ENCODE peak calls at places on chromosomes 5 and 9, in ten cellular contexts. One of them, this sample, is unnamed.

GRCh38 chr9:130321539-130321938 is 56.0 kb downstream of the HMCN2 start:
- DNase-seq in activated naive CD8-positive, alpha-beta T cell treated with anti-CD3 and anti-CD28 coated beads, Interleukin-2, amount 10 ng/mL, durations not matched to agents 7 days and 5 days: no peak
- DNase-seq in fibroblast of mammary gland: no peak
- DNase-seq in GM18507: no peak
- DNase-seq in posterior vena cava: no peak
- DNase-seq in fibroblast of lung: no peak
- DNase-seq in endothelial cell of umbilical vein: no peak
- DNase-seq in NCI-H460: no peak
- DNase-seq in naive thymus-derived CD4-positive, alpha-beta T cell: no peak
- DNase-seq in activated T-helper 2 cell treated with anti-CD3 and anti-CD28 coated beads, Interferon-gamma antibody, Interleukin-2, Interleukin-4, amounts not matched to agents 10 μg/mL and 5 μg/mL and 100 μg/mL, durations not matched to agents 14 hours and 24 hours and 36 hours: no peak
- DNase-seq in this sample: no peak

GRCh38 chr5:132417010-132417439 is 47.5 kb downstream of the SLC22A5 start:
- DNase-seq in posterior vena cava: no peak
- DNase-seq in endothelial cell of umbilical vein: no peak
- DNase-seq in GM18507: no peak
- DNase-seq in fibroblast of mammary gland: peak; percentile 59
- DNase-seq in naive thymus-derived CD4-positive, alpha-beta T cell: no peak
- DNase-seq in activated naive CD8-positive, alpha-beta T cell treated with anti-CD3 and anti-CD28 coated beads, Interleukin-2, amount 10 ng/mL, durations not matched to agents 7 days and 5 days: no peak
- DNase-seq in NCI-H460: no peak
- DNase-seq in fibroblast of lung: no peak
- DNase-seq in activated T-helper 2 cell treated with anti-CD3 and anti-CD28 coated beads, Interferon-gamma antibody, Interleukin-2, Interleukin-4, amounts not matched to agents 10 μg/mL and 5 μg/mL and 100 μg/mL, durations not matched to agents 14 hours and 24 hours and 36 hours: no peak
- DNase-seq in this sample: no peak

GRCh38 chr9:79026311-79026710 is 545.5 kb upstream of the TLE4 start:
- DNase-seq in naive thymus-derived CD4-positive, alpha-beta T cell: no peak
- DNase-seq in fibroblast of mammary gland: no peak
- DNase-seq in posterior vena cava: no peak
- DNase-seq in NCI-H460: no peak
- DNase-seq in activated T-helper 2 cell treated with anti-CD3 and anti-CD28 coated beads, Interferon-gamma antibody, Interleukin-2, Interleukin-4, amounts not matched to agents 10 μg/mL and 5 μg/mL and 100 μg/mL, durations not matched to agents 14 hours and 24 hours and 36 hours: no peak
- DNase-seq in endothelial cell of umbilical vein: peak; percentile 2
- DNase-seq in activated naive CD8-positive, alpha-beta T cell treated with anti-CD3 and anti-CD28 coated beads, Interleukin-2, amount 10 ng/mL, durations not matched to agents 7 days and 5 days: no peak
- DNase-seq in fibroblast of lung: peak; percentile 34
- DNase-seq in GM18507: no peak
- DNase-seq in this sample: no peak

GRCh38 chr5:7436521-7436920 is 40.6 kb downstream of the ADCY2 start:
- DNase-seq in fibroblast of lung: no peak
- DNase-seq in GM18507: no peak
- DNase-seq in endothelial cell of umbilical vein: no peak
- DNase-seq in fibroblast of mammary gland: no peak
- DNase-seq in activated T-helper 2 cell treated with anti-CD3 and anti-CD28 coated beads, Interferon-gamma antibody, Interleukin-2, Interleukin-4, amounts not matched to agents 10 μg/mL and 5 μg/mL and 100 μg/mL, durations not matched to agents 14 hours and 24 hours and 36 hours: no peak
- DNase-seq in NCI-H460: no peak
- DNase-seq in activated naive CD8-positive, alpha-beta T cell treated with anti-CD3 and anti-CD28 coated beads, Interleukin-2, amount 10 ng/mL, durations not matched to agents 7 days and 5 days: no peak
- DNase-seq in posterior vena cava: no peak
- DNase-seq in naive thymus-derived CD4-positive, alpha-beta T cell: no peak
- DNase-seq in this sample: no peak

GRCh38 chr9:133978226-133979123 is 13.6 kb downstream of the VAV2 start:
- DNase-seq in activated naive CD8-positive, alpha-beta T cell treated with anti-CD3 and anti-CD28 coated beads, Interleukin-2, amount 10 ng/mL, durations not matched to agents 7 days and 5 days: no peak
- DNase-seq in fibroblast of mammary gland: no peak
- DNase-seq in endothelial cell of umbilical vein: no peak
- DNase-seq in GM18507: no peak
- DNase-seq in fibroblast of lung: no peak
- DNase-seq in activated T-helper 2 cell treated with anti-CD3 and anti-CD28 coated beads, Interferon-gamma antibody, Interleukin-2, Interleukin-4, amounts not matched to agents 10 μg/mL and 5 μg/mL and 100 μg/mL, durations not matched to agents 14 hours and 24 hours and 36 hours: no peak
- DNase-seq in NCI-H460: no peak
- DNase-seq in posterior vena cava: no peak
- DNase-seq in naive thymus-derived CD4-positive, alpha-beta T cell: no peak
- DNase-seq in this sample: peak; percentile 10

GRCh38 chr5:112681481-112681908 is 56.2 kb upstream of the APC start:
- DNase-seq in fibroblast of lung: peak; percentile 82
- DNase-seq in fibroblast of mammary gland: no peak
- DNase-seq in activated naive CD8-positive, alpha-beta T cell treated with anti-CD3 and anti-CD28 coated beads, Interleukin-2, amount 10 ng/mL, durations not matched to agents 7 days and 5 days: no peak
- DNase-seq in NCI-H460: no peak
- DNase-seq in posterior vena cava: no peak
- DNase-seq in naive thymus-derived CD4-positive, alpha-beta T cell: no peak
- DNase-seq in endothelial cell of umbilical vein: no peak
- DNase-seq in GM18507: no peak
- DNase-seq in activated T-helper 2 cell treated with anti-CD3 and anti-CD28 coated beads, Interferon-gamma antibody, Interleukin-2, Interleukin-4, amounts not matched to agents 10 μg/mL and 5 μg/mL and 100 μg/mL, durations not matched to agents 14 hours and 24 hours and 36 hours: no peak
- DNase-seq in this sample: no peak

GRCh38 chr9:27457445-27457844 is 66.6 kb upstream of the IFNK start:
- DNase-seq in activated naive CD8-positive, alpha-beta T cell treated with anti-CD3 and anti-CD28 coated beads, Interleukin-2, amount 10 ng/mL, durations not matched to agents 7 days and 5 days: no peak
- DNase-seq in endothelial cell of umbilical vein: no peak
- DNase-seq in activated T-helper 2 cell treated with anti-CD3 and anti-CD28 coated beads, Interferon-gamma antibody, Interleukin-2, Interleukin-4, amounts not matched to agents 10 μg/mL and 5 μg/mL and 100 μg/mL, durations not matched to agents 14 hours and 24 hours and 36 hours: no peak
- DNase-seq in fibroblast of mammary gland: no peak
- DNase-seq in naive thymus-derived CD4-positive, alpha-beta T cell: no peak
- DNase-seq in fibroblast of lung: no peak
- DNase-seq in GM18507: no peak
- DNase-seq in NCI-H460: no peak
- DNase-seq in posterior vena cava: no peak
- DNase-seq in this sample: no peak

GRCh38 chr9:126973651-126974529 is 59.3 kb downstream of the RALGPS1 start:
- DNase-seq in naive thymus-derived CD4-positive, alpha-beta T cell: no peak
- DNase-seq in posterior vena cava: no peak
- DNase-seq in fibroblast of mammary gland: no peak
- DNase-seq in NCI-H460: no peak
- DNase-seq in GM18507: no peak
- DNase-seq in endothelial cell of umbilical vein: no peak
- DNase-seq in fibroblast of lung: no peak
- DNase-seq in activated T-helper 2 cell treated with anti-CD3 and anti-CD28 coated beads, Interferon-gamma antibody, Interleukin-2, Interleukin-4, amounts not matched to agents 10 μg/mL and 5 μg/mL and 100 μg/mL, durations not matched to agents 14 hours and 24 hours and 36 hours: no peak
- DNase-seq in activated naive CD8-positive, alpha-beta T cell treated with anti-CD3 and anti-CD28 coated beads, Interleukin-2, amount 10 ng/mL, durations not matched to agents 7 days and 5 days: no peak
- DNase-seq in this sample: no peak

GRCh38 chr9:104094534-104095020 is 468 bp downstream of the SMC2 start:
- DNase-seq in GM18507: no peak
- DNase-seq in endothelial cell of umbilical vein: no peak
- DNase-seq in activated naive CD8-positive, alpha-beta T cell treated with anti-CD3 and anti-CD28 coated beads, Interleukin-2, amount 10 ng/mL, durations not matched to agents 7 days and 5 days: no peak
- DNase-seq in NCI-H460: no peak
- DNase-seq in activated T-helper 2 cell treated with anti-CD3 and anti-CD28 coated beads, Interferon-gamma antibody, Interleukin-2, Interleukin-4, amounts not matched to agents 10 μg/mL and 5 μg/mL and 100 μg/mL, durations not matched to agents 14 hours and 24 hours and 36 hours: no peak
- DNase-seq in fibroblast of lung: peak; percentile 8
- DNase-seq in posterior vena cava: no peak
- DNase-seq in naive thymus-derived CD4-positive, alpha-beta T cell: no peak
- DNase-seq in fibroblast of mammary gland: peak; percentile 17
- DNase-seq in this sample: no peak

GRCh38 chr5:137344723-137345322 is 154.3 kb downstream of the SPOCK1 start:
- DNase-seq in posterior vena cava: no peak
- DNase-seq in NCI-H460: peak; percentile 43
- DNase-seq in endothelial cell of umbilical vein: peak; percentile 76
- DNase-seq in GM18507: no peak
- DNase-seq in activated naive CD8-positive, alpha-beta T cell treated with anti-CD3 and anti-CD28 coated beads, Interleukin-2, amount 10 ng/mL, durations not matched to agents 7 days and 5 days: no peak
- DNase-seq in naive thymus-derived CD4-positive, alpha-beta T cell: no peak
- DNase-seq in fibroblast of lung: peak; percentile 52
- DNase-seq in activated T-helper 2 cell treated with anti-CD3 and anti-CD28 coated beads, Interferon-gamma antibody, Interleukin-2, Interleukin-4, amounts not matched to agents 10 μg/mL and 5 μg/mL and 100 μg/mL, durations not matched to agents 14 hours and 24 hours and 36 hours: no peak
- DNase-seq in fibroblast of mammary gland: peak; percentile 86
- DNase-seq in this sample: peak; percentile 64

GRCh38 chr5:87266914-87267573 is 639 bp upstream of the RASA1 start:
- DNase-seq in GM18507: no peak
- DNase-seq in fibroblast of mammary gland: no peak
- DNase-seq in naive thymus-derived CD4-positive, alpha-beta T cell: no peak
- DNase-seq in activated T-helper 2 cell treated with anti-CD3 and anti-CD28 coated beads, Interferon-gamma antibody, Interleukin-2, Interleukin-4, amounts not matched to agents 10 μg/mL and 5 μg/mL and 100 μg/mL, durations not matched to agents 14 hours and 24 hours and 36 hours: no peak
- DNase-seq in fibroblast of lung: no peak
- DNase-seq in endothelial cell of umbilical vein: no peak
- DNase-seq in NCI-H460: no peak
- DNase-seq in posterior vena cava: no peak
- DNase-seq in activated naive CD8-positive, alpha-beta T cell treated with anti-CD3 and anti-CD28 coated beads, Interleukin-2, amount 10 ng/mL, durations not matched to agents 7 days and 5 days: no peak
- DNase-seq in this sample: no peak

GRCh38 chr5:59724482-59725392 is 168.8 kb downstream of the PDE4D start:
- DNase-seq in activated naive CD8-positive, alpha-beta T cell treated with anti-CD3 and anti-CD28 coated beads, Interleukin-2, amount 10 ng/mL, durations not matched to agents 7 days and 5 days: no peak
- DNase-seq in activated T-helper 2 cell treated with anti-CD3 and anti-CD28 coated beads, Interferon-gamma antibody, Interleukin-2, Interleukin-4, amounts not matched to agents 10 μg/mL and 5 μg/mL and 100 μg/mL, durations not matched to agents 14 hours and 24 hours and 36 hours: no peak
- DNase-seq in fibroblast of lung: peak; percentile 31
- DNase-seq in posterior vena cava: peak; percentile 29
- DNase-seq in naive thymus-derived CD4-positive, alpha-beta T cell: peak; percentile 4
- DNase-seq in endothelial cell of umbilical vein: peak; percentile 39
- DNase-seq in GM18507: no peak
- DNase-seq in NCI-H460: peak; percentile 52
- DNase-seq in fibroblast of mammary gland: peak; percentile 59
- DNase-seq in this sample: no peak

GRCh38 chr5:157941616-157942015 is 82.7 kb upstream of the CLINT1 start:
- DNase-seq in activated naive CD8-positive, alpha-beta T cell treated with anti-CD3 and anti-CD28 coated beads, Interleukin-2, amount 10 ng/mL, durations not matched to agents 7 days and 5 days: no peak
- DNase-seq in NCI-H460: no peak
- DNase-seq in GM18507: no peak
- DNase-seq in fibroblast of mammary gland: no peak
- DNase-seq in naive thymus-derived CD4-positive, alpha-beta T cell: no peak
- DNase-seq in activated T-helper 2 cell treated with anti-CD3 and anti-CD28 coated beads, Interferon-gamma antibody, Interleukin-2, Interleukin-4, amounts not matched to agents 10 μg/mL and 5 μg/mL and 100 μg/mL, durations not matched to agents 14 hours and 24 hours and 36 hours: no peak
- DNase-seq in endothelial cell of umbilical vein: no peak
- DNase-seq in fibroblast of lung: peak; percentile 26
- DNase-seq in posterior vena cava: no peak
- DNase-seq in this sample: no peak

GRCh38 chr9:117826837-117827236 is 122.6 kb downstream of the TLR4 start:
- DNase-seq in activated naive CD8-positive, alpha-beta T cell treated with anti-CD3 and anti-CD28 coated beads, Interleukin-2, amount 10 ng/mL, durations not matched to agents 7 days and 5 days: no peak
- DNase-seq in posterior vena cava: no peak
- DNase-seq in GM18507: no peak
- DNase-seq in fibroblast of lung: no peak
- DNase-seq in naive thymus-derived CD4-positive, alpha-beta T cell: no peak
- DNase-seq in activated T-helper 2 cell treated with anti-CD3 and anti-CD28 coated beads, Interferon-gamma antibody, Interleukin-2, Interleukin-4, amounts not matched to agents 10 μg/mL and 5 μg/mL and 100 μg/mL, durations not matched to agents 14 hours and 24 hours and 36 hours: no peak
- DNase-seq in fibroblast of mammary gland: no peak
- DNase-seq in endothelial cell of umbilical vein: no peak
- DNase-seq in NCI-H460: no peak
- DNase-seq in this sample: no peak

GRCh38 chr5:93794954-93795353 is 53.6 kb upstream of the POU5F2 start:
- DNase-seq in GM18507: no peak
- DNase-seq in fibroblast of mammary gland: no peak
- DNase-seq in fibroblast of lung: no peak
- DNase-seq in endothelial cell of umbilical vein: no peak
- DNase-seq in activated T-helper 2 cell treated with anti-CD3 and anti-CD28 coated beads, Interferon-gamma antibody, Interleukin-2, Interleukin-4, amounts not matched to agents 10 μg/mL and 5 μg/mL and 100 μg/mL, durations not matched to agents 14 hours and 24 hours and 36 hours: no peak
- DNase-seq in NCI-H460: no peak
- DNase-seq in posterior vena cava: no peak
- DNase-seq in naive thymus-derived CD4-positive, alpha-beta T cell: no peak
- DNase-seq in activated naive CD8-positive, alpha-beta T cell treated with anti-CD3 and anti-CD28 coated beads, Interleukin-2, amount 10 ng/mL, durations not matched to agents 7 days and 5 days: no peak
- DNase-seq in this sample: no peak

GRCh38 chr9:93302586-93303257 is 118.8 kb downstream of the WNK2 start:
- DNase-seq in naive thymus-derived CD4-positive, alpha-beta T cell: peak; percentile 68
- DNase-seq in posterior vena cava: peak; percentile 82
- DNase-seq in fibroblast of mammary gland: peak; percentile 54
- DNase-seq in NCI-H460: peak; percentile 61
- DNase-seq in activated T-helper 2 cell treated with anti-CD3 and anti-CD28 coated beads, Interferon-gamma antibody, Interleukin-2, Interleukin-4, amounts not matched to agents 10 μg/mL and 5 μg/mL and 100 μg/mL, durations not matched to agents 14 hours and 24 hours and 36 hours: peak; percentile 29
- DNase-seq in activated naive CD8-positive, alpha-beta T cell treated with anti-CD3 and anti-CD28 coated beads, Interleukin-2, amount 10 ng/mL, durations not matched to agents 7 days and 5 days: peak; percentile 53
- DNase-seq in fibroblast of lung: peak; percentile 42
- DNase-seq in endothelial cell of umbilical vein: peak; percentile 44
- DNase-seq in GM18507: peak; percentile 54
- DNase-seq in this sample: peak; percentile 41

GRCh38 chr5:131973089-131973712 is 27.7 kb upstream of the MEIKIN start:
- DNase-seq in fibroblast of mammary gland: no peak
- DNase-seq in posterior vena cava: no peak
- DNase-seq in fibroblast of lung: no peak
- DNase-seq in naive thymus-derived CD4-positive, alpha-beta T cell: no peak
- DNase-seq in GM18507: no peak
- DNase-seq in activated T-helper 2 cell treated with anti-CD3 and anti-CD28 coated beads, Interferon-gamma antibody, Interleukin-2, Interleukin-4, amounts not matched to agents 10 μg/mL and 5 μg/mL and 100 μg/mL, durations not matched to agents 14 hours and 24 hours and 36 hours: no peak
- DNase-seq in NCI-H460: no peak
- DNase-seq in endothelial cell of umbilical vein: no peak
- DNase-seq in activated naive CD8-positive, alpha-beta T cell treated with anti-CD3 and anti-CD28 coated beads, Interleukin-2, amount 10 ng/mL, durations not matched to agents 7 days and 5 days: no peak
- DNase-seq in this sample: no peak

GRCh38 chr5:587403-587802 is 24.7 kb upstream of the CEP72 start:
- DNase-seq in naive thymus-derived CD4-positive, alpha-beta T cell: no peak
- DNase-seq in GM18507: no peak
- DNase-seq in fibroblast of lung: no peak
- DNase-seq in activated naive CD8-positive, alpha-beta T cell treated with anti-CD3 and anti-CD28 coated beads, Interleukin-2, amount 10 ng/mL, durations not matched to agents 7 days and 5 days: no peak
- DNase-seq in fibroblast of mammary gland: no peak
- DNase-seq in endothelial cell of umbilical vein: no peak
- DNase-seq in posterior vena cava: peak; percentile 60
- DNase-seq in activated T-helper 2 cell treated with anti-CD3 and anti-CD28 coated beads, Interferon-gamma antibody, Interleukin-2, Interleukin-4, amounts not matched to agents 10 μg/mL and 5 μg/mL and 100 μg/mL, durations not matched to agents 14 hours and 24 hours and 36 hours: no peak
- DNase-seq in NCI-H460: no peak
- DNase-seq in this sample: peak; percentile 18

GRCh38 chr5:56476487-56476856 is 243.3 kb upstream of the ANKRD55 start:
- DNase-seq in posterior vena cava: no peak
- DNase-seq in naive thymus-derived CD4-positive, alpha-beta T cell: no peak
- DNase-seq in fibroblast of lung: no peak
- DNase-seq in fibroblast of mammary gland: no peak
- DNase-seq in activated naive CD8-positive, alpha-beta T cell treated with anti-CD3 and anti-CD28 coated beads, Interleukin-2, amount 10 ng/mL, durations not matched to agents 7 days and 5 days: no peak
- DNase-seq in activated T-helper 2 cell treated with anti-CD3 and anti-CD28 coated beads, Interferon-gamma antibody, Interleukin-2, Interleukin-4, amounts not matched to agents 10 μg/mL and 5 μg/mL and 100 μg/mL, durations not matched to agents 14 hours and 24 hours and 36 hours: no peak
- DNase-seq in NCI-H460: no peak
- DNase-seq in GM18507: no peak
- DNase-seq in endothelial cell of umbilical vein: no peak
- DNase-seq in this sample: no peak

GRCh38 chr5:9350301-9350797 is 195.5 kb downstream of the SEMA5A start:
- DNase-seq in NCI-H460: no peak
- DNase-seq in naive thymus-derived CD4-positive, alpha-beta T cell: no peak
- DNase-seq in GM18507: no peak
- DNase-seq in posterior vena cava: peak; percentile 86
- DNase-seq in endothelial cell of umbilical vein: no peak
- DNase-seq in activated T-helper 2 cell treated with anti-CD3 and anti-CD28 coated beads, Interferon-gamma antibody, Interleukin-2, Interleukin-4, amounts not matched to agents 10 μg/mL and 5 μg/mL and 100 μg/mL, durations not matched to agents 14 hours and 24 hours and 36 hours: no peak
- DNase-seq in fibroblast of lung: peak; percentile 92
- DNase-seq in fibroblast of mammary gland: peak; percentile 73
- DNase-seq in activated naive CD8-positive, alpha-beta T cell treated with anti-CD3 and anti-CD28 coated beads, Interleukin-2, amount 10 ng/mL, durations not matched to agents 7 days and 5 days: no peak
- DNase-seq in this sample: no peak

GRCh38 chr5:126369995-126370731 is 53.0 kb upstream of the GRAMD2B start:
- DNase-seq in fibroblast of mammary gland: no peak
- DNase-seq in naive thymus-derived CD4-positive, alpha-beta T cell: no peak
- DNase-seq in GM18507: no peak
- DNase-seq in NCI-H460: no peak
- DNase-seq in posterior vena cava: no peak
- DNase-seq in endothelial cell of umbilical vein: no peak
- DNase-seq in fibroblast of lung: no peak
- DNase-seq in activated naive CD8-positive, alpha-beta T cell treated with anti-CD3 and anti-CD28 coated beads, Interleukin-2, amount 10 ng/mL, durations not matched to agents 7 days and 5 days: no peak
- DNase-seq in activated T-helper 2 cell treated with anti-CD3 and anti-CD28 coated beads, Interferon-gamma antibody, Interleukin-2, Interleukin-4, amounts not matched to agents 10 μg/mL and 5 μg/mL and 100 μg/mL, durations not matched to agents 14 hours and 24 hours and 36 hours: no peak
- DNase-seq in this sample: no peak

GRCh38 chr9:133963166-133963565 is 29.0 kb downstream of the VAV2 start:
- DNase-seq in activated T-helper 2 cell treated with anti-CD3 and anti-CD28 coated beads, Interferon-gamma antibody, Interleukin-2, Interleukin-4, amounts not matched to agents 10 μg/mL and 5 μg/mL and 100 μg/mL, durations not matched to agents 14 hours and 24 hours and 36 hours: no peak
- DNase-seq in NCI-H460: no peak
- DNase-seq in activated naive CD8-positive, alpha-beta T cell treated with anti-CD3 and anti-CD28 coated beads, Interleukin-2, amount 10 ng/mL, durations not matched to agents 7 days and 5 days: no peak
- DNase-seq in fibroblast of mammary gland: no peak
- DNase-seq in naive thymus-derived CD4-positive, alpha-beta T cell: no peak
- DNase-seq in GM18507: no peak
- DNase-seq in posterior vena cava: no peak
- DNase-seq in endothelial cell of umbilical vein: no peak
- DNase-seq in fibroblast of lung: no peak
- DNase-seq in this sample: no peak

GRCh38 chr9:98191615-98192502 is 578 bp downstream of the CORO2A start:
- DNase-seq in activated T-helper 2 cell treated with anti-CD3 and anti-CD28 coated beads, Interferon-gamma antibody, Interleukin-2, Interleukin-4, amounts not matched to agents 10 μg/mL and 5 μg/mL and 100 μg/mL, durations not matched to agents 14 hours and 24 hours and 36 hours: no peak
- DNase-seq in endothelial cell of umbilical vein: no peak
- DNase-seq in NCI-H460: no peak
- DNase-seq in posterior vena cava: peak; percentile 86
- DNase-seq in GM18507: no peak
- DNase-seq in naive thymus-derived CD4-positive, alpha-beta T cell: peak; percentile 46
- DNase-seq in fibroblast of mammary gland: no peak
- DNase-seq in activated naive CD8-positive, alpha-beta T cell treated with anti-CD3 and anti-CD28 coated beads, Interleukin-2, amount 10 ng/mL, durations not matched to agents 7 days and 5 days: peak; percentile 66
- DNase-seq in fibroblast of lung: no peak
- DNase-seq in this sample: no peak

This sample was measured in head of caudate nucleus.